ENCODE peak calls at places on chromosome 21, in four cellular contexts. L, X, W and E are unnamed samples.

GRCh38 chr21:42056996-42057689 is 14.0 kb upstream of the UMODL1 start:
- DNase-seq in X (no peak), W (no peak), L (no peak), E (no peak)

GRCh38 chr21:41601573-41602371 is 93.8 kb upstream of the TMPRSS2 start:
- DNase-seq in L (no peak), W (no peak), X (peak; percentile 16), E (no peak)

GRCh38 chr21:46221664-46222435 is 6.7 kb downstream of the LSS start:
- DNase-seq in L (no peak), W (no peak), X (no peak), E (no peak)

GRCh38 chr21:45515241-45516061 is 26.8 kb downstream of the SLC19A1 start:
- DNase-seq in W (no peak), L (no peak), X (no peak), E (no peak)

GRCh38 chr21:37435120-37435519 is 68.5 kb downstream of the DYRK1A start:
- DNase-seq in W (no peak), X (no peak), L (peak; percentile 92), E (peak; percentile 91)

GRCh38 chr21:34808569-34809204 is 139.9 kb downstream of the CLIC6 start:
- DNase-seq in W (no peak), X (no peak), L (no peak), E (no peak)

GRCh38 chr21:44552681-44553080 is 1.4 kb upstream of the KRTAP10-2 start:
- DNase-seq in L (peak; percentile 5), W (no peak), X (no peak), E (no peak)

GRCh38 chr21:15837603-15838002 is 107.8 kb downstream of the USP25 start:
- DNase-seq in L (no peak), W (no peak), X (no peak), E (no peak)

GRCh38 chr21:35506352-35506751 is 457.2 kb upstream of the RUNX1 start:
- DNase-seq in L (no peak), W (no peak), X (no peak), E (no peak)

GRCh38 chr21:38951095-38951745 is 145.5 kb downstream of the ETS2 start:
- DNase-seq in X (no peak), L (no peak), W (no peak), E (no peak)

GRCh38 chr21:37176716-37177115 is 90.4 kb downstream of the VPS26C start:
- DNase-seq in L (no peak), X (no peak), W (no peak), E (no peak)

GRCh38 chr21:36566606-36567005 is 86.7 kb upstream of the CLDN14 start:
- DNase-seq in L (no peak), X (no peak), W (no peak), E (no peak)

GRCh38 chr21:38980416-38981319 is 174.9 kb downstream of the ETS2 start:
- DNase-seq in W (no peak), X (no peak), L (no peak), E (no peak)

GRCh38 chr21:27298465-27298864 is 331.6 kb upstream of the ADAMTS5 start:
- DNase-seq in X (no peak), W (no peak), L (no peak), E (no peak)

GRCh38 chr21:37783016-37783415 is 133.2 kb downstream of the KCNJ6 start:
- DNase-seq in L (no peak), W (no peak), X (no peak), E (no peak)

GRCh38 chr21:27190601-27191000 is 223.7 kb upstream of the ADAMTS5 start:
- DNase-seq in L (no peak), X (no peak), W (no peak), E (no peak)

GRCh38 chr21:25887166-25887565 is 152.4 kb downstream of the GABPA start:
- DNase-seq in X (no peak), L (no peak), W (no peak), E (no peak)

GRCh38 chr21:25885880-25886279 is 151.1 kb downstream of the GABPA start:
- DNase-seq in W (peak; percentile 7), L (no peak), X (no peak), E (no peak)

GRCh38 chr21:25887646-25888321 is 153.0 kb downstream of the GABPA start:
- DNase-seq in W (peak; percentile 75), X (no peak), L (no peak), E (no peak)

GRCh38 chr21:25888711-25889110 is 153.9 kb downstream of the GABPA start:
- DNase-seq in L (no peak), X (no peak), W (no peak), E (no peak)

DNA sequence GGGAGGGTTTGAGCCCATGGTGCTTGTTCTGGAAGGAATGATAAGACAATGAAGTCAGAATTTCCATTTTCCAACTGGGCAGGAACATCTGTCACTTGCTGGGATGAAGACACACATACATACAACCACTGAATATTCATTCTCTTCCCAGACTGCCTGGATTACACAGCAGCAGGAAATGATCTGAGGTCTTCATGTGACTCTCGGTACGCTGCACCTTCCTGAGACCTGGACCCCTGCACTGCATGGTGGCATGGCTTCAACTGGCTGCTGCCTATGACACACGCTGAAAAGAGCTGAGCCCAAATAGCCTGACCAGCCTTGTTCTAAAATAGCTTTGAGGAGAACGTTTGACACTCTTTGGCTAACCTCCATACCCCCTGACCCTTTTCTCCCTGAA is 150.6 kb downstream of the GABPA start:
- DNase-seq in L (no peak), W (no peak), X (no peak), E (no peak)
- TF ChIP-seq FOXK2 in L (no peak), W (no peak), X (no peak), E (no peak)

DNA sequence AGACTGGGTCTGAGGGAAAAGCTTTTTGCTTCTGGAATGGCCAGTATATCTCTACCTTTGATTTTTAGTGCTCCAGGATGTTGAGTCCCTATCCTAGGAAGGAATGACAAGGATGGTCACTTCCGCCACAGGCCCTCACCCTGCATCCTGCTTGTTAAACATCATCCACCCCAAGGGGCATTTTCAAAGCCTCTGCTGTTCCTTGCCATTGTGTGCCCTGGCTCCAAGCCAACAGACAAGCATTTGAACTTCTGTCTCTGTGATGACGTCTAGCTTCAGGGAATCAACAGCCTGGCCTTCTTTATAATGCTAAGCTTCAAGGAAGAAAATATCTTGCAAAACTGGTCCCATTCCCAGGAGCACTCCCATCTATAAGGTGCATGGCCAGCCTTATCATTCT is 12.3 kb upstream of the JAM2 start:
- DNase-seq in X (no peak), L (no peak), W (no peak), E (no peak)
- TF ChIP-seq FOXK2 in X (no peak), L (no peak), W (no peak), E (no peak)

GRCh38 chr21:32173106-32173755 is 105.6 kb downstream of the MIS18A start:
- DNase-seq in L (no peak), X (no peak), W (no peak), E (no peak)
- TF ChIP-seq FOXK2 in L (no peak), X (no peak), W (no peak), E (no peak)

GRCh38 chr21:17529648-17530047 is 16.8 kb downstream of the CXADR start:
- DNase-seq in X (no peak), L (no peak), W (no peak), E (no peak)
- TF ChIP-seq FOXK2 in X (no peak), L (no peak), W (no peak), E (no peak)

DNA sequence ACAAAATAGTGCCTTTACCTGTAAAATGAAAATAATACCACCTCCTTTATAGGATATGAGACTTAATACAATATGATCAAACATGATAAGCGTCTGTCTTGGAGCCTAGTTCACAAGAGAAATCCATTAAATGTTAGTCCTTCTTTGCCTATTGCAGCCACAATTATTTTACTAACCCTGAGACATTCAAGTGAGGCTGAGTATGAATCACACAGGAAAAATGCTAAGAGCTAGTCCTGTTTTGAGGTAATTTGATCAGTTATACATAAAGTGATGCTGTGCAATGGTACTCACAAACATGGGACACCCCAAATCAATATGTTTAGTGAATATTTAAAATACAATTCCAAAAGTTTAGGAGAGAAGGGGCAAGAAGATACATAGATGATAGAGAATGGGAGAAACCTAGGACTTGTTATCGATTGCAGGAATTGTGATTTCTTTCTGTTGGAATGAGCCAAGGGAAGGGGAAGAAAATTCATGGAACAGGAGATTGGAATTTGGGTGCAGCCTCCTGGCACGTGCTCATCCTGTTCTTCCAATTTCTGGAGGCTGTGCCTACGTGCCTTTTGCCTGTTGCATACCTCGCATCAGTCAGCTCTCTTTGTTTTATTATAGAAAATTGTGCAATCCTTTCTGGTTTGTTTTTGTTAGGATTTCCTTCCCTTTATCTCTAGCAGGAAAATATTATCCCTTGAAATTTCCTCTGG is 39.9 kb upstream of the BACH1 start:
- DNase-seq in W (peak; percentile 20), X (no peak), L (no peak), E (no peak)
- TF ChIP-seq FOXK2 in W (no peak), X (no peak), L (no peak), E (no peak)

GRCh38 chr21:32803651-32804050 is 32.1 kb upstream of the PAXBP1 start:
- DNase-seq in L (no peak), X (no peak), W (no peak), E (no peak)
- TF ChIP-seq FOXK2 in L (no peak), X (no peak), W (no peak), E (no peak)

GRCh38 chr21:29232601-29233541 is 65.9 kb upstream of the BACH1 start:
- DNase-seq in X (no peak), W (no peak), L (no peak), E (peak; percentile 18)
- TF ChIP-seq FOXK2 in X (no peak), W (no peak), L (no peak), E (no peak)